ENCODE peak calls at places on chromosomes 6 and 20, in five cellular contexts. H is fibroblast of pulmonary artery, P is activated B cell treated with CpG ODN at 0.5 μM for 24 hours, K is AG04450, V is mucosa of descending colon. U is an unnamed sample.

GRCh38 chr20:51366155-51366886 is 176.2 kb downstream of the NFATC2 start:
- DNase-seq in P (no peak), V (peak; percentile 81), H (peak; percentile 97), K (peak; percentile 99), U (no peak)

GRCh38 chr6:18495236-18495635 is 108.1 kb downstream of the RNF144B start:
- DNase-seq in H (no peak), P (no peak), K (no peak), V (no peak), U (no peak)

GRCh38 chr6:36721369-36722140 is 23.9 kb downstream of the RAB44 start:
- DNase-seq in K (no peak), P (no peak), V (no peak), H (no peak), U (no peak)

GRCh38 chr6:168615837-168616236 is 174.9 kb downstream of the SMOC2 start:
- DNase-seq in P (no peak), K (no peak), H (no peak), V (no peak), U (no peak)

GRCh38 chr6:166989427-166990034 is 9.7 kb upstream of the CEP43 start:
- DNase-seq in H (peak; percentile 65), K (peak; percentile 11), P (peak; percentile 22), V (no peak), U (peak; percentile 34)

GRCh38 chr6:143264996-143265734 is 185.3 kb downstream of the ADAT2 start:
- DNase-seq in P (no peak), V (no peak), K (no peak), H (no peak), U (no peak)

GRCh38 chr20:57615472-57615855 is 4.8 kb downstream of the ZBP1 start:
- DNase-seq in V (no peak), P (no peak), K (no peak), H (no peak), U (no peak)

GRCh38 chr6:37218501-37218900 is 39.1 kb upstream of the TBC1D22B start:
- DNase-seq in K (no peak), H (no peak), P (no peak), V (no peak), U (no peak)

GRCh38 chr20:39264506-39265172 is 302.5 kb downstream of the DHX35 start:
- DNase-seq in V (no peak), K (peak; percentile 29), P (no peak), H (peak; percentile 79), U (peak; percentile 64)

GRCh38 chr6:22320750-22321149 is 23.9 kb upstream of the PRL start:
- DNase-seq in H (peak; percentile 67), K (peak; percentile 76), P (no peak), V (no peak), U (no peak)

GRCh38 chr6:121823437-121823851 is 388.0 kb downstream of the GJA1 start:
- DNase-seq in H (peak; percentile 67), K (peak; percentile 66), P (no peak), V (no peak), U (no peak)

GRCh38 chr6:35017461-35018183 is 123.5 kb downstream of the TCP11 start:
- DNase-seq in V (peak; percentile 57), H (peak; percentile 44), P (no peak), K (no peak), U (no peak)

GRCh38 chr6:17429381-17430061 is 36.1 kb downstream of the CAP2 start:
- DNase-seq in P (no peak), K (peak; percentile 44), H (no peak), V (no peak), U (no peak)

DNA sequence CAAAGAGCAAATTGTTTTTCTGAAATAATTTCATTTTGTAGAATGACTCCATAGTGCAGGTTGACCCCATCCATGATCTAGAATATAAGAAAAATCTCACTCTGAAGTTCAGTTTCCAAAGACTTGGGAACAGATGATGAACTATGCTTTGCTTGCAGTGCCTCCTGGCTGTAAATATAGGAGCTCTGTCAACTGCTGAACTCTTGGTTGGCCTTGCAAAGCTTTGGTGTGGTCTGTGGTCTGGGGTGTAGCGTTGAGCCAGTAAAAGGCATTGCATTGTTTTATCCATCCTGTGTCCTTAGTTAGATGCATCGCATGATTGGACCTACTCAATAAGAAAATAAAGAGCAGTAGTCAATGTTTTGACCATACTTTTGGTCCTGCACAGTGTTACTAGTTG is 104.0 kb downstream of the PLCB4 start:
- DNase-seq in P (no peak), K (no peak), H (peak; percentile 8), V (no peak), U (no peak)
- TF ChIP-seq CTCF in P (no peak), K (no peak), H (no peak), V (no peak), U (peak; percentile 35)

GRCh38 chr6:19663479-19663878 is 173.7 kb upstream of the ID4 start:
- DNase-seq in H (no peak), P (no peak), K (no peak), V (no peak), U (no peak)
- TF ChIP-seq CTCF in H (no peak), P (no peak), K (no peak), V (no peak), U (no peak)

GRCh38 chr20:46089076-46089337 is 755 bp downstream of the NCOA5 start:
- DNase-seq in H (no peak), P (no peak), V (no peak), K (no peak), U (no peak)

GRCh38 chr20:46088409-46089075 is 1.2 kb downstream of the NCOA5 start:
- DNase-seq in H (peak; percentile 11), P (no peak), K (no peak), V (no peak), U (no peak)

GRCh38 chr20:46084805-46085792 is 4.7 kb downstream of the NCOA5 start:
- DNase-seq in V (no peak), H (peak; percentile 72), K (no peak), P (no peak), U (no peak)

GRCh38 chr20:46089338-46090094 is at the start of gene NCOA5:
- DNase-seq in P (peak; percentile 93), V (peak; percentile 97), K (peak; percentile 86), H (peak; percentile 97), U (peak; percentile 97)

GRCh38 chr20:46087161-46087560 is 2.6 kb downstream of the NCOA5 start:
- DNase-seq in P (no peak), H (peak; percentile 39), K (no peak), V (no peak), U (no peak)
- TF ChIP-seq CTCF in P (no peak), H (peak; percentile 48), K (peak; percentile 51), V (no peak), U (peak; percentile 66)

DNA sequence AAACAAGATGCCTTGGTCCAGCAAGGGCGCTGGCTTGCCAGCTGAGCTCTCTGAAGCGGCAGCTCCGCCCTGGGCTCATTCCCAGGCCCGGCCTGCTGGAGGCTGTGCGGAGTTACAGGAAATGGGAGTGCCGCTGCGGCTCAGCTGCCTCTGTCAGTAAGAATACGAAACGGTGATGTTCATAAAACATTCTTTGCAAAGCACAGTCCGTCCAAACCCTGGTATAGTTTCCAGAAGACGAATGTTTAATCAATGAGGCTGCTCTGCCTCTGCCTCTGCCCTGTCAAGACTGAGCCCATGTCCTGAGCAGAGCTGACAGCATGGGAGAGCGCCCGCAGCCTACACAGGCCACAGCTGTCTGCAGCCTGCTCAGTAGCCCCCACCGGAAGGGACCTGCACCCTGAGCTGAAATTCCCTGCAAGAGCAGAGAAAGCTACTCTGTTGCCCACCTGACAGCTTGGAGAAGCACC is 153.3 kb upstream of the SNX9 start:
- DNase-seq in H (peak; percentile 81), P (no peak), K (peak; percentile 37), V (peak; percentile 84), U (peak; percentile 75)
- TF ChIP-seq CTCF in H (peak; percentile 38), P (no peak), K (peak; percentile 42), V (no peak), U (no peak)

GRCh38 chr20:53575481-53576194 is 18.0 kb downstream of the ZNF217 start:
- DNase-seq in V (no peak), H (no peak), K (no peak), P (no peak), U (no peak)
- TF ChIP-seq CTCF in V (no peak), H (no peak), K (no peak), P (no peak), U (no peak)

DNA sequence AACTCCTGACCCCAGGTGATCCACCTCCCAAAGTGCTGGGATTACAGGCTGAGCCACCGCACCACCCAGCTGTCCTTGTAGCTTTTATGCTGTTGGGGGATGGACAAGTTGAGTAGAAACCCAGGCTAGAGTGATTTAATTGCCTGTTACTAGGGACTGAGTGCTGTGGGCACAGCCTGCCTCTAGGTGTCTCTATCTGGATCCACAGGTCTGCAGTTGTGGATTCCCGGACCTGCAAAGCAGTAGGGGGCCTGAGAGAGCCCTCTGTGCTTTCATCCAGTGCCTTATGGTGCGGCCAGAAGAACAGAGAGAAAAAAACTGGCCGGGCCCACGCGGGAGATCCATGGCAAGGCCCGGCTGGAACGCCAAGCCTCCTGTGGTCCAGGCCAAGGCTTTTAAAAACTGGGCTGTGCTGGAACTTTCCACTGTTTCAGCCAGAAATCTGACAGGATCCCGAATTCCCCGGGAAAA is 5.1 kb downstream of the SIRPA start:
- DNase-seq in P (no peak), H (peak; percentile 80), K (peak; percentile 60), V (no peak), U (peak; percentile 86)
- TF ChIP-seq CTCF in P (no peak), H (peak; percentile 84), K (peak; percentile 85), V (peak; percentile 24), U (peak; percentile 66)

DNA sequence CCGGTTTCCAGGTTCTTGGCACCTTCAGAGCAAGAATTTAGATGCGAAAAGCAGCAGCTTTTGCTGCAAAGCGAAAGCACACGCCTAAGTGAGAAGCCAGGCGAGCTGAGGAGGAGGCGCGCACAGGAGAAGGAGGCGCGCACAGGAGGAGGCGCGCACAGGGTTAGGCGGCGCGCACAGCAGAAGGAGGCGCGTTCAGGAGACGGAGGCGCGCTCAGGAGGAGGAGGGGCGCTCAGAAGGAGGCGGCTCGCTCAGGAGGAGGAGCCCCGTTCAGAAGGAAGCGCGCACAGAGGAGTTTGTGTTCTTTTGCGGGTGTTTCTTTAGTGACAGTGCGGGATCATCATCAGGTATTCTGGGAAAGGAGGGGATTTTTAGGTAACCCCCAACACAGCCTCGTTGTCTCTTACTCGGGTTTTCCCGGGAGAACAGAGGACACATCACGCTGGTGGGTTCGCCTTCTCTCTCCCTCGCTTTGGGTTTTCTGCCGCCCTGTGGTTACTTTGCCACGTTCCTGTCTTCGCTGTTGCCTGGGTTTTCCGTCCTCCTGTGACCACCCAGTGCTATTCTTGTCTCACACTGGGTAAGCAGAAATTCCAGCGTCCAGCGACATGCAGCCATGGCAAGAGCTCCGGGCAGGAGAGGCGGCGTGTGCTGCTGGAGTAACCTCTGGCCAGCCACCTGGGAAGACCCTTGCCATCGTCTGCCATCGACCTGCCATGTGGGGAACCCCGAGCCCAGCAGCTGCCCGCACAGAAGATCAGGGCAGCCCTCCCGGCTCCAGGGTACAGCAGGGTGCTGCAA is 47.0 kb downstream of the WDR27 start:
- DNase-seq in V (peak; percentile 87), H (peak; percentile 76), P (no peak), K (peak; percentile 29), U (peak; percentile 68)
- TF ChIP-seq CTCF in V (no peak), H (peak; percentile 40), P (no peak), K (peak; percentile 48), U (peak; percentile 24)

U was measured in SK-N-SH.